ENCODE peak calls at places on chromosomes 2 and 18, in nine cellular contexts. Q is fibroblast of lung, J is Karpas-422, U is HCT116, O is astrocyte, N is endothelial cell of umbilical vein, Y is mesenchymal stem cell, D is DND-41, W is mesendoderm. T is an unnamed sample.

GRCh38 chr2:29463181-29463900 is 348.1 kb downstream of the CLIP4 start:
- DNase-seq in J (no peak), O (peak), W (peak), U (no peak), D (no peak), Q (peak), N (no peak), Y (peak), T (peak)

GRCh38 chr2:69118609-69119008 is 105.6 kb downstream of the ANTXR1 start:
- DNase-seq in Y (peak), Q (peak), U (no peak), D (no peak), N (no peak), J (no peak), W (no peak), O (peak), T (no peak)

GRCh38 chr18:22168360-22168921 is 948 bp upstream of the GATA6 start:
- DNase-seq in N (peak), W (peak), D (no peak), U (no peak), J (no peak), O (no peak), Q (peak), Y (peak), T (no peak)

GRCh38 chr2:186733414-186733813 is 39.6 kb downstream of the FAM171B start:
- DNase-seq in Y (no peak), D (no peak), U (no peak), Q (no peak), J (no peak), W (no peak), N (no peak), O (no peak), T (no peak)

GRCh38 chr2:122683018-122683417 is 927.6 kb downstream of the TSN start:
- DNase-seq in U (no peak), D (no peak), N (no peak), Q (no peak), W (peak), J (no peak), O (no peak), Y (peak), T (no peak)

GRCh38 chr18:59697236-59697932 is at the start of gene CCBE1:
- DNase-seq in Q (peak), W (peak), J (no peak), Y (peak), D (no peak), N (peak), O (peak), U (peak), T (no peak)

GRCh38 chr18:23115683-23116096 is 19.6 kb upstream of the CABLES1 start:
- DNase-seq in D (no peak), Q (peak), N (peak), O (peak), U (peak), Y (peak), J (no peak), W (no peak), T (peak)

GRCh38 chr2:214310319-214310718 is 100.5 kb upstream of the VWC2L start:
- DNase-seq in O (no peak), U (no peak), Y (peak), J (no peak), N (no peak), W (peak), D (no peak), Q (no peak), T (no peak)

GRCh38 chr18:36492604-36493329 is 195.3 kb downstream of the FHOD3 start:
- DNase-seq in O (no peak), W (no peak), Q (no peak), Y (no peak), D (no peak), U (no peak), N (no peak), J (no peak), T (no peak)

GRCh38 chr18:22710628-22711380 is 222.3 kb upstream of the RBBP8 start:
- DNase-seq in O (peak), Q (peak), W (peak), J (no peak), N (peak), U (no peak), Y (peak), D (no peak), T (no peak)

GRCh38 chr2:240904216-240905175 is 1.6 kb upstream of the CROCC2 start:
- DNase-seq in W (no peak), D (no peak), Q (no peak), O (no peak), Y (no peak), U (no peak), N (no peak), J (no peak), T (no peak)

GRCh38 chr2:20103514-20103913 is 52.1 kb upstream of the LAPTM4A start:
- DNase-seq in Y (peak), O (no peak), D (no peak), N (no peak), U (no peak), W (peak), Q (no peak), J (peak), T (no peak)

GRCh38 chr18:56787392-56787791 is 136.2 kb downstream of the WDR7 start:
- DNase-seq in O (no peak), N (no peak), D (no peak), J (no peak), W (no peak), Y (no peak), U (no peak), Q (no peak), T (no peak)

GRCh38 chr18:76821875-76822509 is 365 bp upstream of the ZNF236 start:
- DNase-seq in N (peak), W (peak), Q (peak), U (no peak), D (peak), Y (peak), J (peak), O (peak), T (no peak)

GRCh38 chr18:57898506-57899124 is 95.5 kb upstream of the ATP8B1 start:
- DNase-seq in N (no peak), W (no peak), D (no peak), Y (peak), O (peak), J (no peak), Q (peak), U (no peak), T (peak)

GRCh38 chr2:28364611-28365010 is 28.0 kb upstream of the FOSL2 start:
- DNase-seq in Q (no peak), O (peak), W (peak), Y (no peak), D (no peak), U (no peak), J (no peak), N (no peak), T (no peak)

GRCh38 chr18:47317824-47318508 is 66.5 kb upstream of the SKOR2 start:
- DNase-seq in O (no peak), U (no peak), N (no peak), W (no peak), J (peak), D (no peak), Q (no peak), Y (no peak), T (no peak)

GRCh38 chr2:23096905-23097602 is 287.9 kb upstream of the KLHL29 start:
- DNase-seq in U (no peak), D (no peak), N (no peak), O (no peak), Q (no peak), Y (no peak), J (no peak), W (no peak), T (no peak)

GRCh38 chr2:12262681-12263436 is 453.9 kb upstream of the TRIB2 start:
- DNase-seq in N (no peak), D (no peak), O (peak), Y (peak), W (no peak), U (no peak), Q (peak), J (no peak), T (no peak)

GRCh38 chr2:20182241-20182931 is 42.5 kb downstream of the SDC1 start:
- DNase-seq in W (no peak), U (no peak), O (peak), Y (no peak), N (no peak), Q (peak), D (no peak), J (no peak), T (no peak)

GRCh38 chr18:50203801-50204604 is 9.1 kb upstream of the MYO5B start:
- DNase-seq in N (peak), Y (peak), W (peak), J (no peak), O (peak), U (peak), D (no peak), Q (peak), T (no peak)

DNA sequence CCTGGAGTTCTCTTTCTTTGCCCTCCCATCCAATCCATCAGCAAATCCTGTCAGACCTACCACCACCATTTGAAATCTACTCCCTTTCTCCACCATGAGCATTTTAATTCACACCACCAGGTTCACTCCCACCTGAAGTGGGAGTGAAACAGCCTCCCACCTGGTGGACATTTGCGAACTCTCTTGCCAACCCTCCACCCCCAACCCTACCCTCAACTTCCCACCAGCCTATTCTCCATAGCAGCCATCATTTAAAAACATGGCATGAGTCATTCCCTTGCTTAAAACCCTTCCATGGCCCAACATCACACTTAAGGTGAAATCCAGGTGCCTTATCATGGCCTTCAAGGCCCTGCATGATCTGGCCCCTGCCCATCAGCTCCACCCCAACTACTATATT is 3.5 kb downstream of the RTKN start:
- DNase-seq in Q (no peak), W (no peak), U (no peak), Y (no peak), O (no peak), D (no peak), N (no peak), J (no peak), T (no peak)
- H3K4me2 ChIP-seq in Q (no peak), W (no peak), U (no peak), Y (no peak), O (peak), D (peak), N (no peak), J (peak), T (peak)

DNA sequence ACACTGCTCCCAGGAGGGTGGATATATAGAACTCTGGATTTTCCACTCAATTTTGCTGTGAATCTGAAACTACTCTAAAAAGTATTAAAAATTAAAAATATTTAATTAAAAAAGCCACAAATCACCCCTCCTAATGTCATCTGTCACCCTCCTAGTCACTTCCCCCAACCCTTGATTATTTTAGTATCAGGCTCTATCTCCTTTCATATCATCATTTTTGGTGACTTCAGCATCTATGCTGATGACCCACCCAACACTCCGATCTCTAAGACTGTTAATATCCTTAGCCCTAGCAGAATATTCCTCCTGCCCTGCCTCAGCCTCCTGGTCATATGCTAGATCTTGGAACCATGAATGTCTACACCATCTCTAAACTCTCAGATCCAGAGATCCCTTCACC is 128.3 kb upstream of the SLC1A4 start:
- DNase-seq in N (no peak), Q (no peak), Y (no peak), D (no peak), J (peak), O (no peak), U (no peak), W (no peak), T (no peak)
- H3K4me2 ChIP-seq in N (no peak), Q (no peak), Y (no peak), D (no peak), J (peak), O (no peak), U (peak), W (no peak), T (no peak)

GRCh38 chr2:8577573-8577972 is 104.3 kb upstream of the ID2 start:
- DNase-seq in W (no peak), N (no peak), U (no peak), Y (no peak), Q (no peak), O (no peak), J (no peak), D (no peak), T (no peak)
- H3K4me2 ChIP-seq in W (no peak), N (no peak), U (no peak), Y (no peak), Q (no peak), O (no peak), J (no peak), D (no peak), T (no peak)

DNA sequence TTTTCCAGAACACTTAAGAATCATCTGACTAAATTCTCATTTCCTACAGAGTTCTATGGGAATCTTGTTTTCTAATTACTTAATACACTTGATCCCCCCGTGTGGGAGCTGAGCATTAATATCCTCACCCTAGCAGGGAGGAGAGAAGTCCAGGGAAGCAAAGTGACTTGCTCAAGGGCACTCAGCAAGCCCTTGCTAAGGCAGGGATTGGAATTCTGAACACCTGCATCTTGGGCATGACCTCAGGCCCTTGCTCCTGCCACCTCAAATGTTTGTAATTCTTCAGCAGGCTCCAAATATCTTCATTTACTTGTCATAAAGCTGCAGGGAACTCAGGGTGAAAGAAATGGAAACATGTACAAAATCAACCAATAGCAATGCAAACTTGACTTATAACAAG is 162.4 kb downstream of the GPD2 start:
- DNase-seq in U (no peak), Y (no peak), J (no peak), N (no peak), Q (no peak), O (no peak), W (peak), D (no peak), T (no peak)
- H3K4me2 ChIP-seq in U (no peak), Y (no peak), J (no peak), N (no peak), Q (no peak), O (no peak), W (no peak), D (no peak), T (no peak)